ENCODE peak calls at places on chromosomes 6 and 20, in eight cellular contexts. One of them, this sample, is unnamed.

GRCh38 chr20:24469116-24470030 is at the start of gene SYNDIG1:
- DNase-seq in hippocampal formation: peak; percentile 86
- DNase-seq in NCI-H1105 treated with DMSO at 0.1 percent for 48 hours: peak; percentile 44
- DNase-seq in stimulated activated CD4-positive, alpha-beta T cell treated with anti-CD3 and anti-CD28 coated beads, Interleukin-4, amount 100 ng/mL, for 48 hours: no peak
- DNase-seq in MM.1S: peak; percentile 62
- DNase-seq in GM23338: peak; percentile 84
- DNase-seq in uterus: peak; percentile 28
- DNase-seq in HEK293T: peak; percentile 12
- DNase-seq in this sample: no peak

GRCh38 chr6:148682990-148683389 is 63.8 kb upstream of the UST start:
- DNase-seq in NCI-H1105 treated with DMSO at 0.1 percent for 48 hours: no peak
- DNase-seq in hippocampal formation: peak; percentile 18
- DNase-seq in uterus: no peak
- DNase-seq in stimulated activated CD4-positive, alpha-beta T cell treated with anti-CD3 and anti-CD28 coated beads, Interleukin-4, amount 100 ng/mL, for 48 hours: no peak
- DNase-seq in HEK293T: no peak
- DNase-seq in GM23338: no peak
- DNase-seq in MM.1S: no peak
- DNase-seq in this sample: no peak

GRCh38 chr6:74409447-74409846 is 713.4 kb downstream of the CD109 start:
- DNase-seq in stimulated activated CD4-positive, alpha-beta T cell treated with anti-CD3 and anti-CD28 coated beads, Interleukin-4, amount 100 ng/mL, for 48 hours: no peak
- DNase-seq in uterus: no peak
- DNase-seq in hippocampal formation: no peak
- DNase-seq in MM.1S: peak; percentile 20
- DNase-seq in NCI-H1105 treated with DMSO at 0.1 percent for 48 hours: no peak
- DNase-seq in HEK293T: no peak
- DNase-seq in GM23338: peak; percentile 30
- DNase-seq in this sample: peak; percentile 3

GRCh38 chr6:40391851-40392595 is 195.1 kb downstream of the LRFN2 start:
- DNase-seq in hippocampal formation: no peak
- DNase-seq in MM.1S: no peak
- DNase-seq in uterus: no peak
- DNase-seq in HEK293T: no peak
- DNase-seq in stimulated activated CD4-positive, alpha-beta T cell treated with anti-CD3 and anti-CD28 coated beads, Interleukin-4, amount 100 ng/mL, for 48 hours: no peak
- DNase-seq in NCI-H1105 treated with DMSO at 0.1 percent for 48 hours: no peak
- DNase-seq in GM23338: no peak
- DNase-seq in this sample: no peak

GRCh38 chr20:967796-968742 is 34.0 kb downstream of the RSPO4 start:
- DNase-seq in hippocampal formation: no peak
- DNase-seq in HEK293T: peak; percentile 32
- DNase-seq in stimulated activated CD4-positive, alpha-beta T cell treated with anti-CD3 and anti-CD28 coated beads, Interleukin-4, amount 100 ng/mL, for 48 hours: no peak
- DNase-seq in MM.1S: peak; percentile 21
- DNase-seq in uterus: no peak
- DNase-seq in GM23338: peak; percentile 71
- DNase-seq in NCI-H1105 treated with DMSO at 0.1 percent for 48 hours: peak; percentile 14
- DNase-seq in this sample: no peak

GRCh38 chr20:44993343-44993742 is 27.0 kb downstream of the STK4 start:
- DNase-seq in MM.1S: peak; percentile 47
- DNase-seq in GM23338: no peak
- DNase-seq in NCI-H1105 treated with DMSO at 0.1 percent for 48 hours: no peak
- DNase-seq in uterus: no peak
- DNase-seq in hippocampal formation: no peak
- DNase-seq in HEK293T: no peak
- DNase-seq in stimulated activated CD4-positive, alpha-beta T cell treated with anti-CD3 and anti-CD28 coated beads, Interleukin-4, amount 100 ng/mL, for 48 hours: no peak
- DNase-seq in this sample: peak; percentile 16

GRCh38 chr6:169289671-169290408 is 36.2 kb upstream of the THBS2 start:
- DNase-seq in hippocampal formation: no peak
- DNase-seq in NCI-H1105 treated with DMSO at 0.1 percent for 48 hours: no peak
- DNase-seq in uterus: peak; percentile 71
- DNase-seq in HEK293T: no peak
- DNase-seq in MM.1S: no peak
- DNase-seq in GM23338: no peak
- DNase-seq in stimulated activated CD4-positive, alpha-beta T cell treated with anti-CD3 and anti-CD28 coated beads, Interleukin-4, amount 100 ng/mL, for 48 hours: no peak
- DNase-seq in this sample: no peak

GRCh38 chr6:121607716-121608115 is 172.3 kb downstream of the GJA1 start:
- DNase-seq in HEK293T: no peak
- DNase-seq in MM.1S: no peak
- DNase-seq in GM23338: no peak
- DNase-seq in stimulated activated CD4-positive, alpha-beta T cell treated with anti-CD3 and anti-CD28 coated beads, Interleukin-4, amount 100 ng/mL, for 48 hours: no peak
- DNase-seq in hippocampal formation: no peak
- DNase-seq in uterus: no peak
- DNase-seq in NCI-H1105 treated with DMSO at 0.1 percent for 48 hours: no peak
- DNase-seq in this sample: no peak

GRCh38 chr6:443621-444175 is 52.1 kb downstream of the IRF4 start:
- DNase-seq in hippocampal formation: no peak
- DNase-seq in uterus: no peak
- DNase-seq in HEK293T: no peak
- DNase-seq in GM23338: no peak
- DNase-seq in NCI-H1105 treated with DMSO at 0.1 percent for 48 hours: no peak
- DNase-seq in stimulated activated CD4-positive, alpha-beta T cell treated with anti-CD3 and anti-CD28 coated beads, Interleukin-4, amount 100 ng/mL, for 48 hours: no peak
- DNase-seq in MM.1S: no peak
- DNase-seq in this sample: no peak

GRCh38 chr6:25042984-25043725 is 107.4 kb upstream of the RIPOR2 start:
- DNase-seq in HEK293T: no peak
- DNase-seq in MM.1S: no peak
- DNase-seq in uterus: no peak
- DNase-seq in GM23338: no peak
- DNase-seq in hippocampal formation: no peak
- DNase-seq in stimulated activated CD4-positive, alpha-beta T cell treated with anti-CD3 and anti-CD28 coated beads, Interleukin-4, amount 100 ng/mL, for 48 hours: no peak
- DNase-seq in NCI-H1105 treated with DMSO at 0.1 percent for 48 hours: no peak
- DNase-seq in this sample: no peak

GRCh38 chr20:45985573-45985972 is 13.6 kb upstream of the ZNF335 start:
- DNase-seq in NCI-H1105 treated with DMSO at 0.1 percent for 48 hours: no peak
- DNase-seq in stimulated activated CD4-positive, alpha-beta T cell treated with anti-CD3 and anti-CD28 coated beads, Interleukin-4, amount 100 ng/mL, for 48 hours: no peak
- DNase-seq in uterus: no peak
- DNase-seq in GM23338: peak; percentile 21
- DNase-seq in HEK293T: no peak
- DNase-seq in MM.1S: no peak
- DNase-seq in hippocampal formation: no peak
- DNase-seq in this sample: no peak

GRCh38 chr6:14630136-14630535 is 512.6 kb downstream of the CD83 start:
- DNase-seq in stimulated activated CD4-positive, alpha-beta T cell treated with anti-CD3 and anti-CD28 coated beads, Interleukin-4, amount 100 ng/mL, for 48 hours: no peak
- DNase-seq in GM23338: no peak
- DNase-seq in HEK293T: no peak
- DNase-seq in uterus: no peak
- DNase-seq in NCI-H1105 treated with DMSO at 0.1 percent for 48 hours: no peak
- DNase-seq in hippocampal formation: no peak
- DNase-seq in MM.1S: no peak
- DNase-seq in this sample: no peak

GRCh38 chr6:150290429-150290828 is 78.4 kb upstream of the IYD start:
- DNase-seq in NCI-H1105 treated with DMSO at 0.1 percent for 48 hours: no peak
- DNase-seq in HEK293T: no peak
- DNase-seq in uterus: no peak
- DNase-seq in MM.1S: no peak
- DNase-seq in GM23338: no peak
- DNase-seq in hippocampal formation: no peak
- DNase-seq in stimulated activated CD4-positive, alpha-beta T cell treated with anti-CD3 and anti-CD28 coated beads, Interleukin-4, amount 100 ng/mL, for 48 hours: no peak
- DNase-seq in this sample: no peak

GRCh38 chr6:747921-748320 is 55.0 kb upstream of the EXOC2 start:
- DNase-seq in MM.1S: no peak
- DNase-seq in stimulated activated CD4-positive, alpha-beta T cell treated with anti-CD3 and anti-CD28 coated beads, Interleukin-4, amount 100 ng/mL, for 48 hours: no peak
- DNase-seq in GM23338: no peak
- DNase-seq in HEK293T: no peak
- DNase-seq in NCI-H1105 treated with DMSO at 0.1 percent for 48 hours: no peak
- DNase-seq in uterus: no peak
- DNase-seq in hippocampal formation: no peak
- DNase-seq in this sample: no peak

GRCh38 chr20:61932711-61933480 is 132.8 kb downstream of the TAF4 start:
- DNase-seq in HEK293T: no peak
- DNase-seq in MM.1S: no peak
- DNase-seq in stimulated activated CD4-positive, alpha-beta T cell treated with anti-CD3 and anti-CD28 coated beads, Interleukin-4, amount 100 ng/mL, for 48 hours: no peak
- DNase-seq in uterus: no peak
- DNase-seq in NCI-H1105 treated with DMSO at 0.1 percent for 48 hours: no peak
- DNase-seq in GM23338: no peak
- DNase-seq in hippocampal formation: no peak
- DNase-seq in this sample: no peak

GRCh38 chr20:1338801-1339200 is 9.9 kb upstream of the SDCBP2 start:
- DNase-seq in MM.1S: no peak
- DNase-seq in uterus: no peak
- DNase-seq in GM23338: no peak
- DNase-seq in HEK293T: no peak
- DNase-seq in stimulated activated CD4-positive, alpha-beta T cell treated with anti-CD3 and anti-CD28 coated beads, Interleukin-4, amount 100 ng/mL, for 48 hours: no peak
- DNase-seq in hippocampal formation: no peak
- DNase-seq in NCI-H1105 treated with DMSO at 0.1 percent for 48 hours: no peak
- DNase-seq in this sample: no peak

GRCh38 chr20:35503841-35504460 is 25.5 kb downstream of the C20orf173 start:
- DNase-seq in HEK293T: no peak
- DNase-seq in NCI-H1105 treated with DMSO at 0.1 percent for 48 hours: no peak
- DNase-seq in MM.1S: no peak
- DNase-seq in GM23338: no peak
- DNase-seq in stimulated activated CD4-positive, alpha-beta T cell treated with anti-CD3 and anti-CD28 coated beads, Interleukin-4, amount 100 ng/mL, for 48 hours: no peak
- DNase-seq in uterus: peak; percentile 58
- DNase-seq in hippocampal formation: peak; percentile 12
- DNase-seq in this sample: no peak

GRCh38 chr6:56490994-56491393 is 151.7 kb downstream of the DST start:
- DNase-seq in uterus: no peak
- DNase-seq in MM.1S: no peak
- DNase-seq in GM23338: no peak
- DNase-seq in hippocampal formation: no peak
- DNase-seq in stimulated activated CD4-positive, alpha-beta T cell treated with anti-CD3 and anti-CD28 coated beads, Interleukin-4, amount 100 ng/mL, for 48 hours: no peak
- DNase-seq in HEK293T: no peak
- DNase-seq in NCI-H1105 treated with DMSO at 0.1 percent for 48 hours: no peak
- DNase-seq in this sample: no peak

GRCh38 chr6:26075063-26075717 is 12.0 kb upstream of the HFE start:
- DNase-seq in MM.1S: no peak
- DNase-seq in GM23338: peak; percentile 30
- DNase-seq in uterus: no peak
- DNase-seq in HEK293T: no peak
- DNase-seq in hippocampal formation: no peak
- DNase-seq in stimulated activated CD4-positive, alpha-beta T cell treated with anti-CD3 and anti-CD28 coated beads, Interleukin-4, amount 100 ng/mL, for 48 hours: no peak
- DNase-seq in NCI-H1105 treated with DMSO at 0.1 percent for 48 hours: no peak
- DNase-seq in this sample: no peak

GRCh38 chr6:150934380-150934779 is 68.9 kb downstream of the MTHFD1L start:
- DNase-seq in NCI-H1105 treated with DMSO at 0.1 percent for 48 hours: no peak
- DNase-seq in HEK293T: no peak
- DNase-seq in hippocampal formation: no peak
- DNase-seq in MM.1S: no peak
- DNase-seq in uterus: no peak
- DNase-seq in GM23338: no peak
- DNase-seq in stimulated activated CD4-positive, alpha-beta T cell treated with anti-CD3 and anti-CD28 coated beads, Interleukin-4, amount 100 ng/mL, for 48 hours: no peak
- DNase-seq in this sample: no peak

GRCh38 chr6:155448823-155449789 is 6.5 kb downstream of the NOX3 start:
- DNase-seq in NCI-H1105 treated with DMSO at 0.1 percent for 48 hours: peak; percentile 98
- DNase-seq in hippocampal formation: no peak
- DNase-seq in uterus: no peak
- DNase-seq in MM.1S: no peak
- DNase-seq in stimulated activated CD4-positive, alpha-beta T cell treated with anti-CD3 and anti-CD28 coated beads, Interleukin-4, amount 100 ng/mL, for 48 hours: no peak
- DNase-seq in GM23338: peak; percentile 34
- DNase-seq in HEK293T: no peak
- DNase-seq in this sample: no peak

GRCh38 chr20:38083338-38084048 is 49.9 kb downstream of the RPRD1B start:
- DNase-seq in NCI-H1105 treated with DMSO at 0.1 percent for 48 hours: no peak
- DNase-seq in MM.1S: no peak
- DNase-seq in uterus: no peak
- DNase-seq in hippocampal formation: no peak
- DNase-seq in HEK293T: no peak
- DNase-seq in stimulated activated CD4-positive, alpha-beta T cell treated with anti-CD3 and anti-CD28 coated beads, Interleukin-4, amount 100 ng/mL, for 48 hours: no peak
- DNase-seq in GM23338: no peak
- DNase-seq in this sample: no peak

GRCh38 chr6:15148356-15149058 is 97.4 kb upstream of the JARID2 start:
- DNase-seq in HEK293T: peak; percentile 67
- DNase-seq in uterus: no peak
- DNase-seq in NCI-H1105 treated with DMSO at 0.1 percent for 48 hours: no peak
- DNase-seq in hippocampal formation: no peak
- DNase-seq in GM23338: peak; percentile 50
- DNase-seq in stimulated activated CD4-positive, alpha-beta T cell treated with anti-CD3 and anti-CD28 coated beads, Interleukin-4, amount 100 ng/mL, for 48 hours: no peak
- DNase-seq in MM.1S: no peak
- DNase-seq in this sample: no peak

GRCh38 chr20:63159826-63160640 is 55.9 kb downstream of the YTHDF1 start:
- DNase-seq in hippocampal formation: no peak
- DNase-seq in uterus: no peak
- DNase-seq in GM23338: no peak
- DNase-seq in NCI-H1105 treated with DMSO at 0.1 percent for 48 hours: no peak
- DNase-seq in HEK293T: no peak
- DNase-seq in stimulated activated CD4-positive, alpha-beta T cell treated with anti-CD3 and anti-CD28 coated beads, Interleukin-4, amount 100 ng/mL, for 48 hours: no peak
- DNase-seq in MM.1S: no peak
- DNase-seq in this sample: no peak